ENCODE peak calls at places on chromosomes 6 and 20, in six cellular contexts. F is fibroblast of villous mesenchyme, P is spleen, Y is lower lobe of right lung, M is cardiac fibroblast, R is BE2C. H is an unnamed sample.
A peak's percentile ranks its signal among the peaks of the same experiment; 100 is the strongest.

GRCh38 chr20:32920530-32921298 is 62.0 kb downstream of the EFCAB8 start:
- DNase-seq in F (no peak), P (no peak), Y (no peak), M (no peak), R (no peak), H (no peak)

GRCh38 chr6:5422321-5422915 is 161.1 kb downstream of the FARS2 start:
- DNase-seq in F (peak; percentile 45), P (no peak), Y (no peak), M (peak; percentile 57), R (peak; percentile 54), H (peak; percentile 82)

GRCh38 chr6:167750956-167751358 is 75.8 kb upstream of the AFDN start:
- DNase-seq in F (no peak), P (peak; percentile 74), Y (peak; percentile 88), M (no peak), R (no peak), H (no peak)

GRCh38 chr20:50120935-50121693 is 8.2 kb upstream of the UBE2V1 start:
- DNase-seq in F (peak; percentile 62), P (peak; percentile 87), Y (peak; percentile 63), M (peak; percentile 80), R (peak; percentile 75), H (peak; percentile 41)

GRCh38 chr6:75493400-75494064 is at the start of gene FILIP1:
- DNase-seq in F (peak; percentile 51), P (no peak), Y (peak; percentile 44), M (peak; percentile 82), R (no peak), H (peak; percentile 75)

GRCh38 chr6:90120327-90120726 is 176.3 kb downstream of the BACH2 start:
- DNase-seq in F (no peak), P (no peak), Y (no peak), M (no peak), R (no peak), H (no peak)

GRCh38 chr6:70280462-70280861 is 22.4 kb downstream of the COL9A1 start:
- DNase-seq in F (no peak), P (peak; percentile 54), Y (no peak), M (no peak), R (peak; percentile 21), H (no peak)

GRCh38 chr6:168035098-168035660 is 37.7 kb downstream of the KIF25 start:
- DNase-seq in F (peak; percentile 86), P (peak; percentile 81), Y (peak; percentile 72), M (peak; percentile 81), R (peak; percentile 51), H (peak; percentile 33)

GRCh38 chr6:168459572-168459971 is 18.6 kb downstream of the SMOC2 start:
- DNase-seq in F (no peak), P (no peak), Y (no peak), M (no peak), R (no peak), H (no peak)

GRCh38 chr20:25725639-25726038 is 29.0 kb upstream of the ZNF337 start:
- DNase-seq in F (no peak), P (no peak), Y (no peak), M (no peak), R (no peak), H (no peak)

GRCh38 chr6:157503018-157503747 is 122.2 kb downstream of the ZDHHC14 start:
- DNase-seq in F (no peak), P (no peak), Y (no peak), M (no peak), R (no peak), H (no peak)

GRCh38 chr6:32853541-32854375 is at the start of the genes PSMB9 and TAP1:
- DNase-seq in F (peak; percentile 96), P (peak; percentile 99), Y (peak; percentile 97), M (peak; percentile 94), R (peak; percentile 81), H (peak; percentile 98)

GRCh38 chr6:32858194-32858593 is 4.2 kb downstream of the PSMB9 start:
- DNase-seq in F (no peak), P (no peak), Y (no peak), M (no peak), R (no peak), H (no peak)

GRCh38 chr6:32854376-32855178 is 585 bp downstream of the PSMB9 start:
- DNase-seq in F (peak; percentile 67), P (peak; percentile 85), Y (peak; percentile 61), M (peak; percentile 42), R (no peak), H (no peak)

GRCh38 chr6:32857156-32857891 is 3.3 kb downstream of the PSMB9 start:
- DNase-seq in F (no peak), P (no peak), Y (no peak), M (no peak), R (no peak), H (no peak)

GRCh38 chr6:32855467-32856174 is 1.6 kb downstream of the PSMB9 start:
- DNase-seq in F (no peak), P (no peak), Y (no peak), M (no peak), R (no peak), H (no peak)
- H3K4me3 ChIP-seq in F (no peak overlapping the region), P (peak overlapping the region; percentile 98), Y (peak overlapping the region; percentile 93), M (no peak overlapping the region), R (no peak overlapping the region), H (no peak overlapping the region)

GRCh38 chr20:17202030-17202429 is 24.8 kb upstream of the PCSK2 start:
- DNase-seq in F (no peak), P (no peak), Y (no peak), M (no peak), R (no peak), H (no peak)
- H3K4me3 ChIP-seq in F (no peak overlapping the region), P (no peak overlapping the region), Y (no peak overlapping the region), M (no peak overlapping the region), R (no peak overlapping the region), H (no peak overlapping the region)

GRCh38 chr6:14549871-14550270 is 432.3 kb downstream of the CD83 start:
- DNase-seq in F (no peak), P (no peak), Y (no peak), M (no peak), R (no peak), H (no peak)
- H3K4me3 ChIP-seq in F (no peak overlapping the region), P (no peak overlapping the region), Y (no peak overlapping the region), M (no peak overlapping the region), R (no peak overlapping the region), H (no peak overlapping the region)

DNA sequence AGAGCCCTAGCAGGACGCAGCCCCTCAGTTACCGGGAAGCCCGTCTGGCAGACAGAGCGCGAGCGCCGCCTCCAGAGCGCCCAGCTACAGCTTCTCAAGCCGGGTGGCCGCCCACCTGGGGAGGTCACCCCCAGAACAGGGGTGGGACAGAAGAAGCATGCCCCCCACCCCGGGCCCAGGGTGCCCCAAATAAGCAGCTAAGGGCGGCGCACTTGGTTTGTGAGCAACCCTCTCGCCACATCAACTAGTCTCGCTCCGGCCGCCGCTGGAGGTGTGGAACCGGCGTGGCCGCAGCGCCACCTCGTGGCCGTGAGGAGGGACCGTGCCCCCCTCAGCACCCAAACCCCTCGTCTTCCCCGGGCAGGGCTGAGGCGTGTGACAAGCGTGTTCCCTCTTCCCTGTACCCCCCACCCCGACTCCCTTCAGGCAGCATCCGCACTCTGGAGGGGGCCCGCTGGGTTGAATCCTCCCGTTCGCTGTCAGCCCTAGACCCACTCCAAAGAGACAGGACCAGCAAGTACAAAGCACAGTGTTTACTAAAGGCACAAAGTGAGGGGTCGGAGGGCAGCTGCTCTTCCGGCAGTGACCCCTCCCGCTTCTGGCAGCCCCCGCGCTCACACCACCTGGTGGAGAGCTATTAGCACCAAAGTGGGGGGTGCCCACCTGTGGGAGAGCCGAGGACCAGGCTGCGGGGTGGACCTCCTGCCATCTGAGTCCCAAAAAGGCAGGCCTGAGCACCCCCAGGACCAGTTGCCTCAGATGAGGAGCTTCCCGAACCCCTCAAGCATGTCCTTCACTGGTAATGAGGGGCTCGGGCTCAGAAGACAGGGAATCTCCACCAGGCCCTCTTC is 45.4 kb downstream of the MDFI start:
- DNase-seq in F (peak; percentile 61), P (peak; percentile 97), Y (peak; percentile 89), M (peak; percentile 81), R (peak; percentile 85), H (peak; percentile 93)
- H3K4me3 ChIP-seq in F (peak overlapping the region; percentile 29), P (peak overlapping the region; percentile 39), Y (peak overlapping the region; percentile 58), M (peak overlapping the region; percentile 15), R (peak overlapping the region; percentile 40), H (peak overlapping the region; percentile 71)